ENCODE peak calls at places on chromosome 5, in ten cellular contexts. N is EH; D is activated CD8-positive, alpha-beta T cell treated with anti-CD3 and anti-CD28 coated beads for 36 hours; H is cerebellar cortex; X is naive thymus-derived CD8-positive, alpha-beta T cell; Y is glutamatergic neuron; Z is Peyer's patch; P is stimulated activated CD8-positive, alpha-beta memory T cell treated with anti-CD3 and anti-CD28 coated beads, Interleukin-4, amount 100 ng/mL, for 1 hour; R is tibial artery; T is iris pigment epithelial cell. U is an unnamed sample.

GRCh38 chr5:99334936-99335335 is 406.1 kb upstream of the CHD1 start:
- DNase-seq in Z (no peak), P (no peak), Y (no peak), R (no peak), T (no peak), X (no peak), H (no peak), N (no peak), D (no peak), U (no peak)

GRCh38 chr5:157926953-157927352 is 68.0 kb upstream of the CLINT1 start:
- DNase-seq in T (no peak), Z (no peak), P (no peak), H (no peak), Y (no peak), R (no peak), N (peak), X (no peak), D (no peak), U (no peak)

GRCh38 chr5:136043551-136043950 is 14.8 kb downstream of the TGFBI start:
- DNase-seq in H (no peak), N (no peak), T (no peak), D (no peak), R (no peak), X (no peak), Y (no peak), Z (no peak), P (no peak), U (no peak)

GRCh38 chr5:65808818-65809217 is 86.8 kb downstream of the NLN start:
- DNase-seq in P (no peak), H (no peak), Y (no peak), D (no peak), N (peak), Z (no peak), X (no peak), T (peak), R (no peak), U (no peak)

GRCh38 chr5:140114341-140115185 is 654 bp downstream of the PURA start:
- DNase-seq in N (peak), H (peak), Z (peak), R (peak), X (peak), Y (peak), D (peak), T (peak), P (no peak), U (peak)

GRCh38 chr5:154421868-154422267 is 23.9 kb upstream of the SAP30L start:
- DNase-seq in X (no peak), T (peak), P (no peak), R (no peak), N (peak), Z (no peak), H (peak), D (peak), Y (no peak), U (peak)

GRCh38 chr5:80238778-80239679 is 16.8 kb downstream of the SERINC5 start:
- DNase-seq in X (no peak), R (peak), T (peak), D (no peak), P (no peak), N (peak), Y (no peak), H (no peak), Z (no peak), U (no peak)

GRCh38 chr5:179438041-179438441 is 92.8 kb upstream of the ADAMTS2 start:
- DNase-seq in X (no peak), Y (no peak), D (no peak), R (no peak), N (no peak), T (no peak), H (no peak), P (no peak), Z (no peak), U (peak)

GRCh38 chr5:82211855-82212572 is 66.1 kb downstream of the RPS23 start:
- DNase-seq in P (no peak), X (no peak), H (no peak), N (no peak), Y (no peak), T (no peak), Z (no peak), D (no peak), R (no peak), U (no peak)

GRCh38 chr5:66312291-66312690 is 168.2 kb downstream of the SREK1 start:
- DNase-seq in N (no peak), D (no peak), Y (no peak), R (no peak), T (no peak), P (no peak), H (no peak), Z (no peak), X (no peak), U (no peak)

GRCh38 chr5:1538276-1538675 is 14.5 kb upstream of the LPCAT1 start:
- DNase-seq in P (no peak), Y (no peak), Z (peak), H (no peak), D (no peak), T (no peak), R (no peak), X (no peak), N (no peak), U (peak)

GRCh38 chr5:160169326-160169725 is 50.1 kb upstream of the PWWP2A start:
- DNase-seq in N (peak), H (no peak), Z (no peak), R (no peak), T (peak), D (no peak), X (no peak), Y (no peak), P (no peak), U (no peak)

GRCh38 chr5:150190987-150191386 is 1.1 kb downstream of the SLC6A7 start:
- DNase-seq in Z (no peak), R (no peak), N (no peak), Y (no peak), D (no peak), H (peak), X (no peak), T (no peak), P (no peak), U (no peak)

GRCh38 chr5:94575196-94575595 is 43.2 kb downstream of the KIAA0825 start:
- DNase-seq in T (no peak), Z (no peak), H (no peak), R (no peak), P (no peak), D (peak), Y (no peak), N (no peak), X (no peak), U (no peak)

GRCh38 chr5:170225326-170226137 is 7.3 kb upstream of the C5orf58 start:
- DNase-seq in T (peak), R (peak), N (peak), Y (peak), D (peak), P (peak), X (peak), H (peak), Z (no peak), U (peak)

GRCh38 chr5:675111-675875 is 17.9 kb downstream of the TPPP start:
- DNase-seq in X (no peak), Y (peak), H (no peak), T (no peak), R (peak), N (no peak), D (no peak), Z (peak), P (no peak), U (no peak)

GRCh38 chr5:149631506-149631905 is 50.2 kb downstream of the ARHGEF37 start:
- DNase-seq in R (no peak), D (no peak), T (no peak), Y (no peak), P (no peak), X (no peak), H (no peak), N (no peak), Z (no peak), U (no peak)

GRCh38 chr5:36820900-36821299 is 55.7 kb upstream of the NIPBL start:
- DNase-seq in N (no peak), Z (no peak), Y (no peak), R (no peak), X (no peak), H (no peak), D (no peak), P (no peak), T (no peak), U (no peak)

GRCh38 chr5:160937570-160937969 is 85.6 kb upstream of the ATP10B start:
- DNase-seq in X (no peak), H (no peak), N (no peak), T (no peak), Z (no peak), Y (no peak), P (no peak), R (no peak), D (no peak), U (no peak)

GRCh38 chr5:133423031-133423617 is 189.2 kb downstream of the FSTL4 start:
- DNase-seq in T (no peak), N (no peak), P (no peak), X (no peak), R (no peak), Y (no peak), H (no peak), Z (no peak), D (no peak), U (no peak)

GRCh38 chr5:65197899-65198776 is 283.6 kb downstream of the ADAMTS6 start:
- DNase-seq in T (no peak), N (no peak), Y (no peak), P (no peak), Z (no peak), D (no peak), X (no peak), H (peak), R (no peak), U (no peak)

GRCh38 chr5:34053133-34053532 is 10.1 kb upstream of the C1QTNF3 start:
- DNase-seq in H (no peak), Z (no peak), X (no peak), R (no peak), N (peak), D (no peak), Y (no peak), P (no peak), T (peak), U (no peak)

GRCh38 chr5:18553269-18553668 is 919.0 kb downstream of the TAF11L14 start:
- DNase-seq in X (no peak), Y (no peak), Z (no peak), D (no peak), H (no peak), P (no peak), N (no peak), R (no peak), T (peak), U (no peak)